ENCODE peak calls at places on chromosome 14, in eight cellular contexts. One of them, this sample, is unnamed.

GRCh38 chr14:106622200-106622745 is 1095.9 kb downstream of the TMEM121 start:
- DNase-seq in activated CD4-positive, CD25-positive, alpha-beta regulatory T cell treated with anti-CD3 and anti-CD28 coated beads, Interleukin-2, amount 50 U/mL, for 16 hours: no peak
- DNase-seq in CD4-positive, alpha-beta T cell: no peak
- DNase-seq in NCI-H345: no peak
- DNase-seq in stimulated activated CD4-positive, alpha-beta T cell treated with anti-CD3 and anti-CD28 coated beads, TNF-alpha, amount 100 ng/mL, for 4 hours: no peak
- DNase-seq in cardiac fibroblast: no peak
- DNase-seq in fibroblast of the aortic adventitia: no peak
- DNase-seq in CD4-positive, CD25-positive, alpha-beta regulatory T cell: no peak
- DNase-seq in this sample: no peak

GRCh38 chr14:30559638-30560071 is 697 bp downstream of the G2E3 start:
- DNase-seq in activated CD4-positive, CD25-positive, alpha-beta regulatory T cell treated with anti-CD3 and anti-CD28 coated beads, Interleukin-2, amount 50 U/mL, for 16 hours: no peak
- DNase-seq in CD4-positive, CD25-positive, alpha-beta regulatory T cell: no peak
- DNase-seq in CD4-positive, alpha-beta T cell: no peak
- DNase-seq in fibroblast of the aortic adventitia: peak; percentile 41
- DNase-seq in stimulated activated CD4-positive, alpha-beta T cell treated with anti-CD3 and anti-CD28 coated beads, TNF-alpha, amount 100 ng/mL, for 4 hours: no peak
- DNase-seq in cardiac fibroblast: peak; percentile 60
- DNase-seq in NCI-H345: peak; percentile 33
- DNase-seq in this sample: no peak

GRCh38 chr14:104724981-104725771 is 1.1 kb downstream of the ADSS1 start:
- DNase-seq in activated CD4-positive, CD25-positive, alpha-beta regulatory T cell treated with anti-CD3 and anti-CD28 coated beads, Interleukin-2, amount 50 U/mL, for 16 hours: no peak
- DNase-seq in stimulated activated CD4-positive, alpha-beta T cell treated with anti-CD3 and anti-CD28 coated beads, TNF-alpha, amount 100 ng/mL, for 4 hours: no peak
- DNase-seq in fibroblast of the aortic adventitia: peak; percentile 27
- DNase-seq in CD4-positive, alpha-beta T cell: no peak
- DNase-seq in cardiac fibroblast: peak; percentile 47
- DNase-seq in CD4-positive, CD25-positive, alpha-beta regulatory T cell: no peak
- DNase-seq in NCI-H345: no peak
- DNase-seq in this sample: peak; percentile 83

GRCh38 chr14:28707814-28708213 is 58.8 kb upstream of the FOXG1 start:
- DNase-seq in stimulated activated CD4-positive, alpha-beta T cell treated with anti-CD3 and anti-CD28 coated beads, TNF-alpha, amount 100 ng/mL, for 4 hours: no peak
- DNase-seq in CD4-positive, CD25-positive, alpha-beta regulatory T cell: no peak
- DNase-seq in fibroblast of the aortic adventitia: peak; percentile 51
- DNase-seq in cardiac fibroblast: peak; percentile 71
- DNase-seq in activated CD4-positive, CD25-positive, alpha-beta regulatory T cell treated with anti-CD3 and anti-CD28 coated beads, Interleukin-2, amount 50 U/mL, for 16 hours: no peak
- DNase-seq in NCI-H345: no peak
- DNase-seq in CD4-positive, alpha-beta T cell: no peak
- DNase-seq in this sample: no peak

GRCh38 chr14:73599494-73599893 is 7.8 kb downstream of the ACOT4 start:
- DNase-seq in CD4-positive, alpha-beta T cell: no peak
- DNase-seq in fibroblast of the aortic adventitia: no peak
- DNase-seq in stimulated activated CD4-positive, alpha-beta T cell treated with anti-CD3 and anti-CD28 coated beads, TNF-alpha, amount 100 ng/mL, for 4 hours: no peak
- DNase-seq in CD4-positive, CD25-positive, alpha-beta regulatory T cell: no peak
- DNase-seq in activated CD4-positive, CD25-positive, alpha-beta regulatory T cell treated with anti-CD3 and anti-CD28 coated beads, Interleukin-2, amount 50 U/mL, for 16 hours: no peak
- DNase-seq in cardiac fibroblast: no peak
- DNase-seq in NCI-H345: no peak
- DNase-seq in this sample: no peak

GRCh38 chr14:100065161-100065871 is at the start of gene EVL:
- DNase-seq in NCI-H345: no peak
- DNase-seq in stimulated activated CD4-positive, alpha-beta T cell treated with anti-CD3 and anti-CD28 coated beads, TNF-alpha, amount 100 ng/mL, for 4 hours: peak; percentile 69
- DNase-seq in cardiac fibroblast: no peak
- DNase-seq in activated CD4-positive, CD25-positive, alpha-beta regulatory T cell treated with anti-CD3 and anti-CD28 coated beads, Interleukin-2, amount 50 U/mL, for 16 hours: peak; percentile 69
- DNase-seq in CD4-positive, alpha-beta T cell: peak; percentile 75
- DNase-seq in CD4-positive, CD25-positive, alpha-beta regulatory T cell: peak; percentile 52
- DNase-seq in fibroblast of the aortic adventitia: no peak
- DNase-seq in this sample: no peak

GRCh38 chr14:88380405-88380804 is 5.1 kb upstream of the SPATA7 start:
- DNase-seq in activated CD4-positive, CD25-positive, alpha-beta regulatory T cell treated with anti-CD3 and anti-CD28 coated beads, Interleukin-2, amount 50 U/mL, for 16 hours: no peak
- DNase-seq in CD4-positive, CD25-positive, alpha-beta regulatory T cell: no peak
- DNase-seq in cardiac fibroblast: peak; percentile 42
- DNase-seq in NCI-H345: peak; percentile 18
- DNase-seq in fibroblast of the aortic adventitia: peak; percentile 33
- DNase-seq in CD4-positive, alpha-beta T cell: no peak
- DNase-seq in stimulated activated CD4-positive, alpha-beta T cell treated with anti-CD3 and anti-CD28 coated beads, TNF-alpha, amount 100 ng/mL, for 4 hours: no peak
- DNase-seq in this sample: no peak

GRCh38 chr14:23028800-23029199 is 5.9 kb downstream of the PSMB5 start:
- DNase-seq in activated CD4-positive, CD25-positive, alpha-beta regulatory T cell treated with anti-CD3 and anti-CD28 coated beads, Interleukin-2, amount 50 U/mL, for 16 hours: no peak
- DNase-seq in NCI-H345: no peak
- DNase-seq in fibroblast of the aortic adventitia: no peak
- DNase-seq in CD4-positive, alpha-beta T cell: no peak
- DNase-seq in cardiac fibroblast: no peak
- DNase-seq in stimulated activated CD4-positive, alpha-beta T cell treated with anti-CD3 and anti-CD28 coated beads, TNF-alpha, amount 100 ng/mL, for 4 hours: no peak
- DNase-seq in CD4-positive, CD25-positive, alpha-beta regulatory T cell: no peak
- DNase-seq in this sample: no peak

GRCh38 chr14:98093111-98093510 is 1178.9 kb downstream of the BCL11B start:
- DNase-seq in fibroblast of the aortic adventitia: no peak
- DNase-seq in cardiac fibroblast: no peak
- DNase-seq in NCI-H345: no peak
- DNase-seq in activated CD4-positive, CD25-positive, alpha-beta regulatory T cell treated with anti-CD3 and anti-CD28 coated beads, Interleukin-2, amount 50 U/mL, for 16 hours: no peak
- DNase-seq in CD4-positive, alpha-beta T cell: no peak
- DNase-seq in CD4-positive, CD25-positive, alpha-beta regulatory T cell: no peak
- DNase-seq in stimulated activated CD4-positive, alpha-beta T cell treated with anti-CD3 and anti-CD28 coated beads, TNF-alpha, amount 100 ng/mL, for 4 hours: no peak
- DNase-seq in this sample: no peak

GRCh38 chr14:80570930-80571298 is 359.6 kb upstream of the DIO2 start:
- DNase-seq in activated CD4-positive, CD25-positive, alpha-beta regulatory T cell treated with anti-CD3 and anti-CD28 coated beads, Interleukin-2, amount 50 U/mL, for 16 hours: no peak
- DNase-seq in CD4-positive, alpha-beta T cell: no peak
- DNase-seq in NCI-H345: no peak
- DNase-seq in fibroblast of the aortic adventitia: no peak
- DNase-seq in CD4-positive, CD25-positive, alpha-beta regulatory T cell: no peak
- DNase-seq in stimulated activated CD4-positive, alpha-beta T cell treated with anti-CD3 and anti-CD28 coated beads, TNF-alpha, amount 100 ng/mL, for 4 hours: no peak
- DNase-seq in cardiac fibroblast: no peak
- DNase-seq in this sample: no peak

GRCh38 chr14:95500772-95501401 is 15.6 kb downstream of the SYNE3 start:
- DNase-seq in NCI-H345: no peak
- DNase-seq in stimulated activated CD4-positive, alpha-beta T cell treated with anti-CD3 and anti-CD28 coated beads, TNF-alpha, amount 100 ng/mL, for 4 hours: no peak
- DNase-seq in cardiac fibroblast: peak; percentile 89
- DNase-seq in fibroblast of the aortic adventitia: peak; percentile 87
- DNase-seq in activated CD4-positive, CD25-positive, alpha-beta regulatory T cell treated with anti-CD3 and anti-CD28 coated beads, Interleukin-2, amount 50 U/mL, for 16 hours: no peak
- DNase-seq in CD4-positive, CD25-positive, alpha-beta regulatory T cell: no peak
- DNase-seq in CD4-positive, alpha-beta T cell: no peak
- DNase-seq in this sample: no peak